ENCODE peak calls at places on chromosomes 11 and 22, in five cellular contexts. R is tibial nerve, P is fibroblast of mammary gland, W is GM23338, C is BE2C. I is an unnamed sample.

GRCh38 chr11:90204407-90204806 is 18.4 kb downstream of the CHORDC1 start:
- DNase-seq in R (no peak), P (no peak), W (no peak), C (no peak), I (no peak)

GRCh38 chr11:44711113-44711512 is 15.6 kb upstream of the TSPAN18 start:
- DNase-seq in P (no peak), R (no peak), W (peak), C (peak), I (no peak)

GRCh38 chr22:30079952-30080533 is at the start of gene HORMAD2:
- DNase-seq in C (peak), P (peak), R (no peak), W (peak), I (no peak)

GRCh38 chr22:46008291-46008690 is 31.3 kb upstream of the WNT7B start:
- DNase-seq in P (no peak), R (no peak), W (no peak), C (no peak), I (no peak)

GRCh38 chr11:118401880-118402590 is 629 bp downstream of the ATP5MG start:
- DNase-seq in C (no peak), P (peak), W (peak), R (no peak), I (peak)

GRCh38 chr11:34754171-34754823 is 133.4 kb downstream of the EHF start:
- DNase-seq in P (peak), R (no peak), W (no peak), C (no peak), I (peak)

GRCh38 chr22:38732251-38732815 is 23.5 kb downstream of the SUN2 start:
- DNase-seq in W (no peak), C (no peak), P (no peak), R (no peak), I (no peak)

GRCh38 chr22:43205748-43206514 is 19.0 kb upstream of the TTLL12 start:
- DNase-seq in W (no peak), P (no peak), R (no peak), C (no peak), I (no peak)

GRCh38 chr11:12269104-12269441 is 108.3 kb upstream of the PARVA start:
- DNase-seq in P (no peak), C (peak), W (no peak), R (no peak), I (peak)

GRCh38 chr11:86719781-86720463 is 47.5 kb upstream of the ME3 start:
- DNase-seq in P (peak), R (no peak), C (no peak), W (no peak), I (peak)

GRCh38 chr22:37496651-37497599 is 10.7 kb upstream of the MFNG start:
- DNase-seq in C (no peak), P (peak), R (no peak), W (peak), I (peak)

GRCh38 chr11:83156996-83157754 is at the start of gene PCF11:
- DNase-seq in W (no peak), R (no peak), C (no peak), P (no peak), I (no peak)

GRCh38 chr11:2102883-2103213 is 36.3 kb downstream of the IGF2 start:
- DNase-seq in P (no peak), R (no peak), W (no peak), C (no peak), I (no peak)

GRCh38 chr11:8720868-8721739 is 38.5 kb downstream of the RPL27A start:
- DNase-seq in C (no peak), W (peak), R (no peak), P (no peak), I (no peak)

GRCh38 chr22:26568207-26568706 is 21.7 kb downstream of the TPST2 start:
- DNase-seq in R (no peak), W (peak), C (no peak), P (no peak), I (peak)

GRCh38 chr11:129574431-129574830 is 198.8 kb downstream of the BARX2 start:
- DNase-seq in W (no peak), C (no peak), R (no peak), P (no peak), I (no peak)

GRCh38 chr11:95092549-95093324 is 3.1 kb downstream of the ENDOD1 start:
- DNase-seq in W (peak), P (peak), R (no peak), C (peak), I (peak)

GRCh38 chr22:48240935-48241230 is 1478.4 kb downstream of the TBC1D22A start:
- DNase-seq in W (no peak), C (no peak), R (no peak), P (no peak), I (no peak)

GRCh38 chr22:42577623-42578240 is 24.0 kb downstream of the SERHL2 start:
- DNase-seq in R (no peak), P (no peak), W (no peak), C (no peak), I (no peak)

GRCh38 chr11:33935005-33935404 is 43.1 kb upstream of the LMO2 start:
- DNase-seq in P (no peak), R (no peak), W (no peak), C (no peak), I (no peak)

GRCh38 chr11:13963169-13963948 is 836 bp downstream of the SPON1 start:
- DNase-seq in W (peak), P (no peak), R (no peak), C (no peak), I (no peak)

GRCh38 chr11:95593101-95593500 is 196.5 kb downstream of the FAM76B start:
- DNase-seq in R (no peak), C (no peak), W (no peak), P (peak), I (peak)

GRCh38 chr11:8814923-8815240 is 96.1 kb upstream of the AKIP1 start:
- DNase-seq in W (no peak), P (no peak), C (no peak), R (no peak), I (no peak)

GRCh38 chr11:118200497-118200896 is 24.1 kb upstream of the SCN2B start:
- DNase-seq in W (no peak), P (no peak), R (no peak), C (no peak), I (no peak)

GRCh38 chr11:73565804-73566203 is 32.1 kb downstream of the FAM168A start:
- DNase-seq in R (no peak), C (no peak), W (no peak), P (no peak), I (no peak)

GRCh38 chr22:45129703-45130524 is 33.8 kb upstream of the NUP50 start:
- DNase-seq in R (no peak), P (no peak), W (peak), C (no peak), I (no peak)

GRCh38 chr11:92667446-92668165 is 301.8 kb upstream of the MTNR1B start:
- DNase-seq in R (no peak), W (peak), P (no peak), C (no peak), I (no peak)

GRCh38 chr22:27133951-27134664 is 476.7 kb downstream of the MIAT start:
- DNase-seq in R (no peak), C (no peak), W (no peak), P (peak), I (peak)

GRCh38 chr11:114606003-114606801 is 10.6 kb upstream of the NXPE4 start:
- DNase-seq in R (no peak), P (peak), W (no peak), C (no peak), I (peak)

GRCh38 chr11:29628584-29628983 is 388.2 kb downstream of the KCNA4 start:
- DNase-seq in R (no peak), P (no peak), W (no peak), C (no peak), I (no peak)

GRCh38 chr11:131749100-131749499 is 378.7 kb downstream of the NTM start:
- DNase-seq in W (no peak), P (peak), C (no peak), R (no peak), I (no peak)

GRCh38 chr11:125084761-125085231 is 21.7 kb downstream of the SLC37A2 start:
- DNase-seq in R (no peak), P (no peak), C (no peak), W (no peak), I (no peak)
- TF ChIP-seq CTCF in R (no peak), P (no peak), C (no peak), W (no peak), I (no peak)

DNA sequence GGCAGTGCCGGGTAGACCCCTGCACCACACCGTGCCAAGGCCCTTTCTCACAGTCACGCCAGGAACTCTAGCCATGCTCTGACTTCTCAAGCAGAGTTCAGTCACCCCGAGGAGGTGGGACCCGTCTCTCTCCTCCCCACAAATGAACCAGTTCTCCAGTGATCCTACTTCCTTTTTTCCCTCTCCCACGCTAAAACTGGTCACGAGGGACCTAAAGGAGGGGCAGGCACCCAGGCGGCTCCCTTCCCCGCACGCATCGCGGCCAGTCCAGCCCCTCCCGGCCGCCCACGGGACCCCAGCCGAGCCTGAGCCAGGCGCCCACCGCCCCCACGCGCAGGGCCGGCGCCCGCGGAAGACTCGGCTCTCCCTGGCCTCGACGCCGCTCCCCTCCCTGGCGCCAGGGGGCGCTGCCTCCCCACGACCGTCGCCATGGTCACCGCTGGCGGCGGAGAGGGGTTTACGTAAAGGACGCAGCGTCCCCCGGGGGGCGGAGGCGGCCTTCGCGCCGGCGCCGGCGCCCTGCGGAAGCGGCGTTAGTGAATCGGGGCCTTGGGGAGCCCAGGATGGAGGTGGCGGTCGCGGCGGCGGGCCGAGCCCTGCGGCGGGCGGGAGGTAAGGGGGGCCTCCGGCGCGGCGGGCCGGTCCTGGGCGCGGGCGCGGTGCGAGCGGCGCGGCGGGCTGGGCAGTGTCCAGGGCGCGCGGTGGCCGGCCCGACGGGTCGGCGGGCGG is at the start of gene DAGLA:
- DNase-seq in C (peak), R (peak), P (peak), W (peak), I (peak)
- TF ChIP-seq CTCF in C (peak), R (peak), P (peak), W (peak), I (peak)

GRCh38 chr22:22099833-22100812 is 117.5 kb upstream of the TOP3B start:
- DNase-seq in R (no peak), P (peak), W (peak), C (no peak), I (peak)
- TF ChIP-seq CTCF in R (no peak), P (peak), W (peak), C (peak), I (peak)

GRCh38 chr11:46075168-46075567 is 46.1 kb downstream of the PHF21A start:
- DNase-seq in W (no peak), P (peak), C (no peak), R (no peak), I (peak)

GRCh38 chr11:46079662-46080061 is 41.6 kb downstream of the PHF21A start:
- DNase-seq in R (no peak), C (no peak), P (no peak), W (no peak), I (no peak)

GRCh38 chr11:46073632-46074031 is 47.6 kb downstream of the PHF21A start:
- DNase-seq in C (no peak), R (no peak), W (no peak), P (no peak), I (no peak)

GRCh38 chr11:46072172-46072964 is 48.9 kb downstream of the PHF21A start:
- DNase-seq in W (no peak), R (no peak), P (peak), C (no peak), I (no peak)

GRCh38 chr11:46075928-46076327 is 45.3 kb downstream of the PHF21A start:
- DNase-seq in C (no peak), R (no peak), W (peak), P (no peak), I (no peak)
- TF ChIP-seq CTCF in C (peak), R (no peak), W (peak), P (peak), I (peak)

GRCh38 chr22:33832558-33833151 is 87.6 kb downstream of the LARGE1 start:
- DNase-seq in P (no peak), R (no peak), C (no peak), W (no peak), I (no peak)
- TF ChIP-seq CTCF in P (no peak), R (no peak), C (no peak), W (no peak), I (no peak)

DNA sequence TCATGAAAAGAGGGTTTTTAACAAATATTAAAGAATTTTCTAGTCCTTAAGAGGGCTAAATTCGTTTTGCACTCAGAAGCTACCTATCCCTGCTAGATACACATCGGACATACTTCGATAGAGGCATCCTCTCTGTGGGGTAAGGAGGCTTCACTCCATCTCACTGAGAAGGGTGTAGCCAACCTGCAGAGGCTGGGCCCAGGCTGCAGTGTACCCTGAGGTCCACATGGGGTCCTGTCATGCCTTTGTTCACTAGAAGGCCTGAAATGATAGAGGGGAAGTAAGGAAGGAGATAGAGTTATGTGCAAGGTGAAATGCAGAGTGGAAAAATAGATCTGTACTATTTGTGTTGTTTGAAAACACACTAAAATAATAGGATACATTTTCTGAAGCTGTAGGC is 45.6 kb downstream of the IGSF9B start:
- DNase-seq in R (no peak), P (no peak), W (no peak), C (no peak), I (no peak)
- TF ChIP-seq CTCF in R (no peak), P (no peak), W (peak), C (peak), I (no peak)

DNA sequence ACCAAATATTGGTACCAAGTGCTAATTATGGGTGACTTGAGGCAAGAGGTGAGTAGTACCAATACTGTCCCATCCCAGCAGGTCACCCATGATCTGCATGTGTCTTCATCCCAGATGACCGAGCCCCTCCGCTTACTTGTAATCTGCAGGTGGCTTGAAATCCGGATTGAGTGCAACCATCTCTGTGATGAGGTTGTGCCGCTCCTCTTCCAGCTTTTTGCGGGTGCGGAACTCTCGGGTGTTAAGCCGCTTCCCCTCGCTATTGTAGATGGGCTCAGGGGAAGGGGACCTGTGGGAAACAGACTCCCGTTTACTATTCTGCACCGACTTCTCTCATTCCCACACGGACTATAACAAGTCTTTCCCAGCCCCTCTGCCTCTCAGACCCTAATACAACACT is 8.2 kb downstream of the SF1 start:
- DNase-seq in C (no peak), R (no peak), W (no peak), P (no peak), I (no peak)
- TF ChIP-seq CTCF in C (no peak), R (no peak), W (no peak), P (no peak), I (no peak)

I was measured in MCF 10A.